ENCODE peak calls at places on chromosomes 16 and 17, in four cellular contexts. B is psoas muscle, Z is IMR-90, T is body of pancreas. K is an unnamed sample.

GRCh38 chr16:12557808-12558207 is 245.9 kb downstream of the CPPED1 start:
- DNase-seq in Z (no peak), B (no peak), T (no peak), K (no peak)

GRCh38 chr16:21584817-21585216 is 14.6 kb upstream of the METTL9 start:
- DNase-seq in Z (no peak), B (no peak), T (no peak), K (no peak)

GRCh38 chr17:51427259-51428255 is 167.2 kb downstream of the UTP18 start:
- DNase-seq in B (no peak), T (no peak), Z (no peak), K (no peak)

GRCh38 chr16:87404764-87405625 is 12.9 kb downstream of the MAP1LC3B start:
- DNase-seq in T (no peak), Z (no peak), B (no peak), K (no peak)

GRCh38 chr17:7862692-7863437 is 5.1 kb downstream of the CYB5D1 start:
- DNase-seq in B (no peak), Z (peak), T (peak), K (no peak)

GRCh38 chr17:81866440-81867122 is 4.6 kb downstream of the ARHGDIA start:
- DNase-seq in Z (no peak), B (no peak), T (no peak), K (no peak)

GRCh38 chr17:38428150-38428642 is at the start of gene ARHGAP23:
- DNase-seq in B (peak), Z (peak), T (peak), K (peak)

GRCh38 chr16:83356266-83356665 is 451.5 kb upstream of the HSBP1 start:
- DNase-seq in Z (peak), T (no peak), B (no peak), K (no peak)

GRCh38 chr16:6725634-6726331 is 606.9 kb upstream of the RBFOX1 start:
- DNase-seq in B (no peak), T (no peak), Z (no peak), K (no peak)

GRCh38 chr17:46061435-46061834 is 62.4 kb downstream of the STH start:
- DNase-seq in T (no peak), Z (no peak), B (no peak), K (no peak)

GRCh38 chr17:29060475-29060874 is 17.5 kb downstream of the PIPOX start:
- DNase-seq in T (no peak), Z (no peak), B (no peak), K (no peak)

GRCh38 chr16:12833939-12834338 is 30.3 kb upstream of the CPPED1 start:
- DNase-seq in T (no peak), Z (no peak), B (no peak), K (no peak)

GRCh38 chr16:81366316-81366932 is 51.7 kb downstream of the GAN start:
- DNase-seq in B (no peak), T (no peak), Z (peak), K (no peak)

GRCh38 chr16:19666451-19666850 is 51.6 kb downstream of the KNOP1 start:
- DNase-seq in Z (no peak), T (no peak), B (no peak), K (no peak)

GRCh38 chr17:64148017-64148631 is 18.2 kb upstream of the ERN1 start:
- DNase-seq in Z (no peak), T (peak), B (no peak), K (no peak)

GRCh38 chr17:27396941-27397340 is 59.3 kb upstream of the KSR1 start:
- DNase-seq in B (no peak), T (no peak), Z (peak), K (no peak)

GRCh38 chr17:8109669-8110455 is 8.5 kb downstream of the ALOXE3 start:
- DNase-seq in B (peak), T (peak), Z (no peak), K (peak)

GRCh38 chr17:60059082-60059481 is 19.6 kb downstream of the HEATR6 start:
- DNase-seq in T (no peak), B (no peak), Z (no peak), K (no peak)

GRCh38 chr17:57767561-57767960 is 22.5 kb upstream of the CCDC182 start:
- DNase-seq in Z (no peak), T (no peak), B (no peak), K (no peak)

GRCh38 chr17:57774872-57775271 is 29.8 kb upstream of the CCDC182 start:
- DNase-seq in Z (no peak), B (no peak), T (no peak), K (no peak)

GRCh38 chr17:57776366-57776765 is 31.3 kb upstream of the CCDC182 start:
- DNase-seq in B (no peak), T (no peak), Z (no peak), K (no peak)

GRCh38 chr17:57772774-57773173 is 27.7 kb upstream of the CCDC182 start:
- DNase-seq in Z (no peak), B (no peak), T (no peak), K (peak)

GRCh38 chr17:57773557-57773956 is 28.5 kb upstream of the CCDC182 start:
- DNase-seq in T (no peak), Z (no peak), B (no peak), K (no peak)
- H3K27ac ChIP-seq in T (no peak), Z (no peak), B (no peak), K (no peak)

DNA sequence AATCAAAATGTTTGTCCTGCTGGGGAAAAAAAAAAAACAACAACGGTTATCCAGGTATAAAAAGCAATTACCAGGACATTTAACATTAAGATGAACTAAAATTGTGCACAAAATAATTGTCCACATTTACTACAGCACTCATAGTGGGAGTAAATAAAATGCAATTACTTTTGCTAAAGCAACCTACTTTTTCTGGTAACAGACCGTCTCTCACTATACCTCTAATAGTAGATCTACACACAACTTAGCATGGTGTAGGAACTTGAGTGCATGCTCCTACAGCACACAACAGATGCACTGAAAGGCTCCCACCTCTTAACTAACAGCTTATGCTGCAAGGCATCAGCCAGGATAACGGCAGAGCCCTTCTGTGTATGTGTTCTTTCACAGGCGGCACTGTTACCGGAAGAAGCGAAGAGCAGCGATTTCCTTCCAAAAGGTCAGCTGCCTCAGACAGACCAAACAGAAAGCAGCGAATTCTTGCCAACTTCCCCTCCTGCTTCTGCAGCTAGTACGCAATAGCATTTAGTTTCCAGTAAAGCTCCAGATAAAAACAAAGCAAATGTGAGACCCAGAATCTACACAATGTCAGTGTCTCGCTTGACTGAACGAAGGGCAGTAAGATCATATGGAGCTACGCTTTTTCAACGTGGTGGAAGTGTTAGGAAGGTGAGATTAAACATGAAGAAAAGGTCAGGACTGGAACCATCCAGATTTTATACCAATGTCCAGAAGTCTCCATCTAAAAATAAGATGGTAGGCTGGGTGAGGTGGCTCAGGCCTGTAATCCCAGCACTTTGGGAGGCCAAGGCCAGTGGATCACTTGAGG is 27.6 kb downstream of the STAT5B start:
- DNase-seq in Z (peak), B (peak), T (peak), K (peak)
- H3K27ac ChIP-seq in Z (peak), B (peak), T (peak), K (peak)

GRCh38 chr16:89921699-89922476 is 1.3 kb upstream of the TUBB3 start:
- DNase-seq in T (no peak), Z (peak), B (peak), K (peak)
- H3K27ac ChIP-seq in T (peak), Z (peak), B (peak), K (no peak)

DNA sequence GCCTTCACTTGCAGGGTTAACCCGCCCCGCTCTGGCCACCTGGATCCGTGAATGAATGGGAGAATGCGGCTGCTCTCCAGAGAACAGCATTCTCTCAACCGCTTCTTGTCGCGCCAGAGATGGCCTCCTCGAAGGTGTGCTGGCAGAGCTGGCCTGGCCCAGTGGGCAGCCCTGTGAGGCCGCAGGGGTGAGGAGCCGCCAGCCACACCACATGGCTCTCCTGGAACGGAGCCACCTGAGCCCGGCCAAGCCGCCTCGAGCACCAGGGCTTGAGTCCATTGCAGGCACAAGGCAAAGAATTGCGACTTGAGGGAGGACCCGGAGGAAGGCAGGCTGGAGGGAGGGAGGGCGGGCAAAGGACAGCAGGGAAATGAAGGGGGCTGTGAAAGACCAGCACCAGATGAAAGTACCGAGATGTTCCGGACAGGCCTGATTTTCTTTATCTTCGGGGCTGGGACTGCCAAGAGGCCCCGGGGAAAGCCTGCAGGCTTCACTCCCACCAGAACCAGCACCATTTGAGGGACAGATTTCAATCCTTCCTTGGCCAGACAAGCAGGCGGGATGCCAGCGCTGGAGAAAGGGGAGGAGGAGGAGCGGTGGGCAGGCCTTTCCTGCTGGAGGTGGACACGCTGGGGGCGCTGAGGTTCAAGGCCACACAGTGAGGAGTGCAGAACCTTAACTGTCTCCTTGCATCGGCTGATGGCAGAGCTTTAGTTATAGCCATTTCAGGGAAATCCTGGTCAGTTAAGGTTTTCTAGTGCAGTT is 69.4 kb downstream of the MRC2 start:
- DNase-seq in B (no peak), T (no peak), Z (no peak), K (peak)
- H3K27ac ChIP-seq in B (no peak), T (no peak), Z (no peak), K (no peak)

DNA sequence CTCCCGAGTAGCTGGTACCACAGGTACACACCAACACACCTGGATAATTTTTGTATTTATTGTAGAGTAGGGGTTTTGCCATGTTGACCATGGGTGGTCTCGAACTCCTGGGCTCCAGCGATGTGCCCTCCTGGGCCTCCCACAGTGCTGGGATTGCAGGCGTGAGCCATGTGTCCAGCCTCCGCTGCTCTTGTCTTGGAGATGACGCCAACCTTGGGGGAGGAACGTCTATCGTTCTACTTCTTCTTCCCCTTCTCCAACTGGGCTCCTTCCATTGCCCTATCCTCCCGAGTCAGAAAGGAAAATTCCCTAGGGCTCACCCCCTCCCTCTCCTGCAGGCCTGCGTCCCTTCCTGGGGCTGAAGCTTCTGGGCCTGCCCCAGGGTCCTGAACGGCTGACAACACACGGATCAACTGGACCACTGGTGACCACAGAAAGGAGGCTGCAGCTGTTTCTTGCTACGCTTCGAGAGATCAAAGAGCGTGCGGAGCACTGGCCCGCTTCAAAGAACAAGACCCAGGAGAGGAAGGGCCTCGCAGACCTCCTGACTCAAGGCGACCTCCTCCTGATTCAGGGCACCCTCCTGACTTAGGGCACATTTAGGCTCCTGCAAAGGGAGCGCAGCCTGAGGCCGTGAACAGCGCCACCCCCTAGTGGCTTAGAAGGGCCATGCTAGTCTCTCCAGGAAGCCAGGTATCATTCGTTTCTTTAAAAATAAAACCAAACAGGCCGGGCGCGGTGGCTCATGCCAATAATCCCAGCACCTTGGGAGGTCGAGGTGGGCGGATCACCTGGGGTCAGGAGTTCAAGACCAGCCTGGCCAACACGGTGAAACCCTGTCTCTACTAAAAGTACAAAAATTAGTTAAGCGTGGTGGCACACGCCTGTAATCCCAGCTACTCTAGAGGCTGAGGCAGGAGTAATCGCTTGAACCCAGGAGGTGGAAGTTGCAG is 48.5 kb upstream of the HELZ start:
- DNase-seq in B (peak), T (peak), Z (peak), K (peak)
- H3K27ac ChIP-seq in B (no peak), T (no peak), Z (no peak), K (no peak)

GRCh38 chr16:31476305-31477219 is 4.6 kb downstream of the TGFB1I1 start:
- DNase-seq in Z (no peak), B (peak), T (peak), K (peak)
- H3K27ac ChIP-seq in Z (no peak), B (no peak), T (peak), K (no peak)